ENCODE peak calls at places on chromosomes 12 and 14, in nine cellular contexts. One of them, this sample, is unnamed.
A peak's percentile ranks its signal among the peaks of the same experiment; 100 is the strongest.

GRCh38 chr12:13948631-13949030 is 32.8 kb downstream of the GRIN2B start:
- DNase-seq in heart right ventricle: no peak
- DNase-seq in breast epithelium: no peak
- DNase-seq in hepatocyte: no peak
- DNase-seq in tibial nerve: no peak
- DNase-seq in GM23338: no peak
- DNase-seq in sigmoid colon: no peak
- DNase-seq in mammary epithelial cell: no peak
- DNase-seq in endodermal cell: no peak
- DNase-seq in this sample: no peak

GRCh38 chr12:6171409-6172015 is 28.7 kb upstream of the CD9 start:
- DNase-seq in sigmoid colon: peak; percentile 69
- DNase-seq in heart right ventricle: peak; percentile 81
- DNase-seq in endodermal cell: no peak
- DNase-seq in tibial nerve: no peak
- DNase-seq in hepatocyte: no peak
- DNase-seq in mammary epithelial cell: no peak
- DNase-seq in breast epithelium: no peak
- DNase-seq in GM23338: no peak
- DNase-seq in this sample: no peak

GRCh38 chr12:131640436-131640969 is 70.4 kb upstream of the SFSWAP start:
- DNase-seq in mammary epithelial cell: no peak
- DNase-seq in hepatocyte: no peak
- DNase-seq in endodermal cell: peak; percentile 11
- DNase-seq in GM23338: no peak
- DNase-seq in tibial nerve: no peak
- DNase-seq in heart right ventricle: no peak
- DNase-seq in breast epithelium: no peak
- DNase-seq in sigmoid colon: peak; percentile 15
- DNase-seq in this sample: no peak

GRCh38 chr14:50001146-50001998 is 108.5 kb downstream of the ARF6 start:
- DNase-seq in endodermal cell: peak; percentile 82
- DNase-seq in sigmoid colon: no peak
- DNase-seq in mammary epithelial cell: peak; percentile 97
- DNase-seq in heart right ventricle: no peak
- DNase-seq in tibial nerve: peak; percentile 37
- DNase-seq in hepatocyte: peak; percentile 79
- DNase-seq in GM23338: peak; percentile 45
- DNase-seq in breast epithelium: peak; percentile 71
- DNase-seq in this sample: peak; percentile 23

GRCh38 chr12:65962921-65963883 is 138.9 kb downstream of the HMGA2 start:
- DNase-seq in breast epithelium: no peak
- DNase-seq in endodermal cell: peak; percentile 89
- DNase-seq in tibial nerve: no peak
- DNase-seq in heart right ventricle: no peak
- DNase-seq in sigmoid colon: no peak
- DNase-seq in GM23338: peak; percentile 84
- DNase-seq in mammary epithelial cell: no peak
- DNase-seq in hepatocyte: peak; percentile 14
- DNase-seq in this sample: peak; percentile 46

GRCh38 chr12:85835810-85836715 is at the start of gene RASSF9:
- DNase-seq in hepatocyte: peak; percentile 70
- DNase-seq in breast epithelium: peak; percentile 71
- DNase-seq in sigmoid colon: peak; percentile 90
- DNase-seq in tibial nerve: peak; percentile 23
- DNase-seq in heart right ventricle: peak; percentile 60
- DNase-seq in mammary epithelial cell: peak; percentile 86
- DNase-seq in endodermal cell: peak; percentile 72
- DNase-seq in GM23338: peak; percentile 28
- DNase-seq in this sample: no peak

GRCh38 chr14:52553002-52553670 is 500 bp downstream of the GPR137C start:
- DNase-seq in sigmoid colon: peak; percentile 75
- DNase-seq in endodermal cell: peak; percentile 86
- DNase-seq in tibial nerve: no peak
- DNase-seq in hepatocyte: peak; percentile 68
- DNase-seq in GM23338: peak; percentile 46
- DNase-seq in mammary epithelial cell: peak; percentile 25
- DNase-seq in breast epithelium: no peak
- DNase-seq in heart right ventricle: peak; percentile 6
- DNase-seq in this sample: peak; percentile 36

GRCh38 chr14:35113308-35113950 is 8.4 kb downstream of the PPP2R3C start:
- DNase-seq in heart right ventricle: no peak
- DNase-seq in tibial nerve: no peak
- DNase-seq in mammary epithelial cell: no peak
- DNase-seq in breast epithelium: no peak
- DNase-seq in endodermal cell: peak; percentile 63
- DNase-seq in GM23338: peak; percentile 29
- DNase-seq in sigmoid colon: no peak
- DNase-seq in hepatocyte: no peak
- DNase-seq in this sample: no peak

GRCh38 chr14:54173782-54174181 is 217.2 kb upstream of the BMP4 start:
- DNase-seq in endodermal cell: no peak
- DNase-seq in heart right ventricle: peak; percentile 18
- DNase-seq in tibial nerve: no peak
- DNase-seq in GM23338: no peak
- DNase-seq in breast epithelium: no peak
- DNase-seq in mammary epithelial cell: no peak
- DNase-seq in hepatocyte: peak; percentile 7
- DNase-seq in sigmoid colon: no peak
- DNase-seq in this sample: no peak

GRCh38 chr12:80837342-80837978 is 100.3 kb downstream of the LIN7A start:
- DNase-seq in GM23338: peak; percentile 91
- DNase-seq in sigmoid colon: no peak
- DNase-seq in hepatocyte: peak; percentile 62
- DNase-seq in tibial nerve: no peak
- DNase-seq in breast epithelium: no peak
- DNase-seq in heart right ventricle: peak; percentile 38
- DNase-seq in mammary epithelial cell: peak; percentile 24
- DNase-seq in endodermal cell: peak; percentile 84
- DNase-seq in this sample: peak; percentile 28

GRCh38 chr12:132153501-132154340 is 9.5 kb downstream of the NOC4L start:
- DNase-seq in breast epithelium: no peak
- DNase-seq in heart right ventricle: peak; percentile 42
- DNase-seq in endodermal cell: peak; percentile 97
- DNase-seq in tibial nerve: no peak
- DNase-seq in mammary epithelial cell: peak; percentile 39
- DNase-seq in GM23338: peak; percentile 93
- DNase-seq in hepatocyte: peak; percentile 92
- DNase-seq in sigmoid colon: peak; percentile 82
- DNase-seq in this sample: peak; percentile 81

GRCh38 chr12:116737774-116738657 is at the start of the genes RNFT2 and SPRING1:
- DNase-seq in tibial nerve: peak; percentile 98
- DNase-seq in heart right ventricle: peak; percentile 100
- DNase-seq in mammary epithelial cell: peak; percentile 99
- DNase-seq in hepatocyte: peak; percentile 99
- DNase-seq in GM23338: peak; percentile 99
- DNase-seq in breast epithelium: peak; percentile 98
- DNase-seq in sigmoid colon: peak; percentile 100
- DNase-seq in endodermal cell: peak; percentile 100
- DNase-seq in this sample: peak; percentile 99

GRCh38 chr12:116735951-116736599 is 1.8 kb downstream of the SPRING1 start:
- DNase-seq in mammary epithelial cell: no peak
- DNase-seq in endodermal cell: peak; percentile 74
- DNase-seq in tibial nerve: no peak
- DNase-seq in hepatocyte: peak; percentile 84
- DNase-seq in sigmoid colon: no peak
- DNase-seq in heart right ventricle: no peak
- DNase-seq in GM23338: no peak
- DNase-seq in breast epithelium: no peak
- DNase-seq in this sample: no peak

GRCh38 chr12:116734156-116734768 is 3.6 kb downstream of the SPRING1 start:
- DNase-seq in sigmoid colon: no peak
- DNase-seq in mammary epithelial cell: no peak
- DNase-seq in endodermal cell: peak; percentile 10
- DNase-seq in breast epithelium: no peak
- DNase-seq in hepatocyte: no peak
- DNase-seq in GM23338: no peak
- DNase-seq in heart right ventricle: no peak
- DNase-seq in tibial nerve: no peak
- DNase-seq in this sample: no peak

GRCh38 chr12:116736962-116737773 is 701 bp downstream of the SPRING1 start:
- DNase-seq in GM23338: peak; percentile 49
- DNase-seq in tibial nerve: no peak
- DNase-seq in heart right ventricle: no peak
- DNase-seq in hepatocyte: peak; percentile 39
- DNase-seq in sigmoid colon: no peak
- DNase-seq in mammary epithelial cell: peak; percentile 12
- DNase-seq in endodermal cell: peak; percentile 77
- DNase-seq in breast epithelium: no peak
- DNase-seq in this sample: no peak

DNA sequence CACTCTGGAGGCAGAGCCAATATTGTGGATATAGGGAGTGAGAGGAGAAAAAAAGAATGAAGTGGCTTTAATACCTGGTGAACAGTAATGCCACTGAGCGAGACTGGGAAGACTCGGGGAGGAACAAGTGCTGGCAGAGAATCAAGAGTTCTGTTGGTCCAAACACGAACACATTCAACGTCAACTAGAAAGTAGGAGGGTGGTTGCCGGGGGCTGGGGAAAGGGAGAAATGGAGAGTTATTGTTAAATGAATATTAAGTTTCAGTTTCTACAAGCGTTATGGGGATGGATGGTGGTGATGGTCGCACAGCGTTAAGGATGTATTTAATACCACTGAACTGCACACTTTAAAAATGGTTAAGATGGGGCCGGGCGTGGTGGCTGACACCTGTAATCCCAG is 2.8 kb downstream of the SPRING1 start:
- DNase-seq in breast epithelium: no peak
- DNase-seq in tibial nerve: no peak
- DNase-seq in mammary epithelial cell: no peak
- DNase-seq in heart right ventricle: no peak
- DNase-seq in GM23338: no peak
- DNase-seq in hepatocyte: no peak
- DNase-seq in sigmoid colon: no peak
- DNase-seq in endodermal cell: peak; percentile 20
- DNase-seq in this sample: no peak
- H3K27ac ChIP-seq in breast epithelium: no peak overlapping the region
- H3K27ac ChIP-seq in tibial nerve: no peak overlapping the region
- H3K27ac ChIP-seq in mammary epithelial cell: no peak overlapping the region
- H3K27ac ChIP-seq in heart right ventricle: no peak overlapping the region
- H3K27ac ChIP-seq in GM23338: no peak overlapping the region
- H3K27ac ChIP-seq in hepatocyte: peak overlapping the region; percentile 79
- H3K27ac ChIP-seq in sigmoid colon: no peak overlapping the region
- H3K27ac ChIP-seq in endodermal cell: no peak overlapping the region
- H3K27ac ChIP-seq in this sample: no peak overlapping the region

GRCh38 chr12:7961395-7962188 is 25.6 kb upstream of the SLC2A3 start:
- DNase-seq in tibial nerve: no peak
- DNase-seq in hepatocyte: no peak
- DNase-seq in mammary epithelial cell: no peak
- DNase-seq in breast epithelium: no peak
- DNase-seq in endodermal cell: no peak
- DNase-seq in heart right ventricle: no peak
- DNase-seq in GM23338: no peak
- DNase-seq in sigmoid colon: no peak
- DNase-seq in this sample: no peak

GRCh38 chr12:7959278-7960063 is 23.5 kb upstream of the SLC2A3 start:
- DNase-seq in breast epithelium: no peak
- DNase-seq in hepatocyte: peak; percentile 18
- DNase-seq in GM23338: peak; percentile 97
- DNase-seq in mammary epithelial cell: peak; percentile 63
- DNase-seq in tibial nerve: no peak
- DNase-seq in sigmoid colon: no peak
- DNase-seq in heart right ventricle: no peak
- DNase-seq in endodermal cell: peak; percentile 92
- DNase-seq in this sample: no peak
- H3K4me3 ChIP-seq in breast epithelium: no peak overlapping the region
- H3K4me3 ChIP-seq in hepatocyte: no peak overlapping the region
- H3K4me3 ChIP-seq in GM23338: peak overlapping the region; percentile 50
- H3K4me3 ChIP-seq in mammary epithelial cell: no peak overlapping the region
- H3K4me3 ChIP-seq in tibial nerve: no peak overlapping the region
- H3K4me3 ChIP-seq in sigmoid colon: no peak overlapping the region
- H3K4me3 ChIP-seq in heart right ventricle: peak overlapping the region; percentile 59
- H3K4me3 ChIP-seq in endodermal cell: peak overlapping the region; percentile 84
- H3K4me3 ChIP-seq in this sample: no peak overlapping the region

GRCh38 chr14:106690333-106690891 is 1164.0 kb downstream of the TMEM121 start:
- DNase-seq in GM23338: no peak
- DNase-seq in hepatocyte: no peak
- DNase-seq in breast epithelium: no peak
- DNase-seq in sigmoid colon: no peak
- DNase-seq in mammary epithelial cell: no peak
- DNase-seq in heart right ventricle: no peak
- DNase-seq in endodermal cell: no peak
- DNase-seq in tibial nerve: no peak
- DNase-seq in this sample: no peak

GRCh38 chr14:106694638-106695393 is 1168.4 kb downstream of the TMEM121 start:
- DNase-seq in hepatocyte: no peak
- DNase-seq in tibial nerve: no peak
- DNase-seq in GM23338: peak; percentile 0
- DNase-seq in mammary epithelial cell: peak; percentile 2
- DNase-seq in breast epithelium: no peak
- DNase-seq in endodermal cell: no peak
- DNase-seq in sigmoid colon: no peak
- DNase-seq in heart right ventricle: peak; percentile 8
- DNase-seq in this sample: peak; percentile 15

GRCh38 chr14:106686533-106686932 is 1160.2 kb downstream of the TMEM121 start:
- DNase-seq in endodermal cell: no peak
- DNase-seq in GM23338: no peak
- DNase-seq in breast epithelium: no peak
- DNase-seq in mammary epithelial cell: no peak
- DNase-seq in hepatocyte: no peak
- DNase-seq in sigmoid colon: no peak
- DNase-seq in heart right ventricle: no peak
- DNase-seq in tibial nerve: no peak
- DNase-seq in this sample: no peak

GRCh38 chr14:106691601-106692291 is 1165.4 kb downstream of the TMEM121 start:
- DNase-seq in GM23338: peak; percentile 14
- DNase-seq in tibial nerve: no peak
- DNase-seq in mammary epithelial cell: no peak
- DNase-seq in endodermal cell: peak; percentile 52
- DNase-seq in sigmoid colon: no peak
- DNase-seq in hepatocyte: peak; percentile 4
- DNase-seq in breast epithelium: no peak
- DNase-seq in heart right ventricle: peak; percentile 5
- DNase-seq in this sample: peak; percentile 25
- TF ChIP-seq CTCF in GM23338: peak; percentile 29
- TF ChIP-seq CTCF in tibial nerve: no peak
- TF ChIP-seq CTCF in mammary epithelial cell: peak; percentile 28
- TF ChIP-seq CTCF in endodermal cell: peak; percentile 41
- TF ChIP-seq CTCF in sigmoid colon: no peak
- TF ChIP-seq CTCF in hepatocyte: no peak
- TF ChIP-seq CTCF in breast epithelium: no peak
- TF ChIP-seq CTCF in heart right ventricle: peak; percentile 13
- TF ChIP-seq CTCF in this sample: peak; percentile 70

DNA sequence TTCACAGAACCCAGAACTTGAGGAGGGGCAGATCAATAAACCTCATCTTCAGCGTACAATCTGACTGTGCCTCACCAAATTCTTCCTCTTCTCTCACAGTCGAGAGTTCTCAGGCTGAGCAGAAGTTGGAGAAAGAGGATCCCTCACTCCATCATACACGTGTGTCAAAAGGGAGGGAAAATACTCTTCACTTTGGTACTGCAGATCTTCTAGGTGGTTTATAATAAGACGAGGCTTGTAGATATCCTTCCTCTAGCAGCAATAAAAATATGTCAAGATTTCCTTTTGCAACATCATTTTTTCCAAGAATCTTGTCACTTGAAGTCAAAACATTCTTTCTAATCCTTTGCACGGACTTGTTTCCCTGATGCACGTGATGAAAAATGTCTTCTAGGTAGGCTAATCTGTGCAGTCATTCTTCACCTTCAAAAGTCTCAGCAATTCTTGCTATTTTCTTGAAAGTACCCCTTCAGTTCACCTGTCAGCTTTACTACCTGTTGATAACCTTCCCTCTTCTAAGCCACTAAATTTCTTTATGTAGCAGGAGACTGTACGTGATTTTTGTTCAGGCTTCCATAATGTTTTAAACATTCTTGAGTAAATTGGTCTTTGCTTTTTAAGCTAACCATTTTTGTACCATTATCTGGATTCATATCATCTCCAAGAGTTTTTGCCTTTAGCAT is 214.1 kb downstream of the NUAK1 start:
- DNase-seq in sigmoid colon: no peak
- DNase-seq in endodermal cell: no peak
- DNase-seq in heart right ventricle: no peak
- DNase-seq in GM23338: no peak
- DNase-seq in breast epithelium: no peak
- DNase-seq in hepatocyte: no peak
- DNase-seq in tibial nerve: no peak
- DNase-seq in mammary epithelial cell: no peak
- DNase-seq in this sample: no peak
- H3K27ac ChIP-seq in sigmoid colon: no peak overlapping the region
- H3K27ac ChIP-seq in endodermal cell: no peak overlapping the region
- H3K27ac ChIP-seq in heart right ventricle: no peak overlapping the region
- H3K27ac ChIP-seq in GM23338: no peak overlapping the region
- H3K27ac ChIP-seq in breast epithelium: no peak overlapping the region
- H3K27ac ChIP-seq in hepatocyte: no peak overlapping the region
- H3K27ac ChIP-seq in tibial nerve: no peak overlapping the region
- H3K27ac ChIP-seq in mammary epithelial cell: no peak overlapping the region
- H3K27ac ChIP-seq in this sample: no peak overlapping the region